ENCODE peak calls at places on chromosomes 12 and 14, in eight cellular contexts. G is PC-3, H is colonic mucosa, R is Calu3, T is RWPE1, U is GM13976, S is fibroblast of the aortic adventitia, Q is uterus. D is an unnamed sample.
A peak's percentile ranks its signal among the peaks of the same experiment; 100 is the strongest.

GRCh38 chr12:77835982-77836381 is 5.3 kb downstream of the NAV3 start:
- DNase-seq in G (no peak), H (no peak), R (no peak), T (no peak), U (no peak), S (peak; percentile 84), Q (no peak), D (no peak)

GRCh38 chr14:103078420-103078749 is 5.6 kb upstream of the LBHD2 start:
- DNase-seq in G (peak; percentile 78), H (peak; percentile 84), R (peak; percentile 81), T (peak; percentile 72), U (peak; percentile 87), S (peak; percentile 79), Q (peak; percentile 70), D (peak; percentile 92)

GRCh38 chr14:35335388-35336092 is 43.4 kb downstream of the PSMA6 start:
- DNase-seq in G (peak; percentile 46), H (peak; percentile 97), R (peak; percentile 53), T (no peak), U (no peak), S (peak; percentile 13), Q (peak; percentile 72), D (no peak)

GRCh38 chr12:52434096-52434733 is at the start of gene KRT75:
- DNase-seq in G (peak; percentile 89), H (no peak), R (no peak), T (peak; percentile 58), U (no peak), S (no peak), Q (no peak), D (no peak)

GRCh38 chr12:68514807-68515411 is 95.8 kb upstream of the RAP1B start:
- DNase-seq in G (no peak), H (no peak), R (no peak), T (no peak), U (no peak), S (no peak), Q (no peak), D (no peak)

GRCh38 chr14:102507026-102507860 is 2.3 kb downstream of the ANKRD9 start:
- DNase-seq in G (no peak), H (no peak), R (no peak), T (no peak), U (no peak), S (no peak), Q (no peak), D (peak; percentile 26)

GRCh38 chr12:99087278-99087677 is 442.2 kb downstream of the APAF1 start:
- DNase-seq in G (no peak), H (no peak), R (no peak), T (no peak), U (no peak), S (no peak), Q (no peak), D (no peak)

GRCh38 chr12:90211017-90211416 is 502.4 kb upstream of the ATP2B1 start:
- DNase-seq in G (peak; percentile 95), H (no peak), R (no peak), T (peak; percentile 84), U (no peak), S (peak; percentile 48), Q (no peak), D (no peak)

GRCh38 chr14:85093631-85094330 is 436.2 kb upstream of the FLRT2 start:
- DNase-seq in G (no peak), H (no peak), R (no peak), T (no peak), U (no peak), S (peak; percentile 14), Q (no peak), D (no peak)

GRCh38 chr14:70002589-70003240 is 123.5 kb downstream of the SMOC1 start:
- DNase-seq in G (no peak), H (no peak), R (no peak), T (no peak), U (no peak), S (no peak), Q (no peak), D (no peak)

GRCh38 chr12:131950182-131950913 is 606 bp downstream of the EP400 start:
- DNase-seq in G (no peak), H (peak; percentile 37), R (peak; percentile 40), T (peak; percentile 21), U (peak; percentile 55), S (no peak), Q (no peak), D (peak; percentile 58)

GRCh38 chr12:54191126-54191525 is 2.3 kb upstream of the SMUG1 start:
- DNase-seq in G (no peak), H (peak; percentile 19), R (no peak), T (no peak), U (no peak), S (no peak), Q (no peak), D (no peak)

GRCh38 chr12:131357920-131358319 is 353.0 kb upstream of the SFSWAP start:
- DNase-seq in G (no peak), H (no peak), R (no peak), T (no peak), U (no peak), S (no peak), Q (no peak), D (no peak)

GRCh38 chr12:126084480-126084879 is 1019.2 kb downstream of the AACS start:
- DNase-seq in G (peak; percentile 4), H (no peak), R (peak; percentile 26), T (no peak), U (no peak), S (peak; percentile 60), Q (no peak), D (no peak)

GRCh38 chr12:130195776-130196175 is 33.5 kb downstream of the FZD10 start:
- DNase-seq in G (no peak), H (no peak), R (no peak), T (no peak), U (no peak), S (no peak), Q (no peak), D (no peak)

GRCh38 chr12:96617178-96617577 is 127.8 kb downstream of the CFAP54 start:
- DNase-seq in G (peak; percentile 25), H (no peak), R (no peak), T (no peak), U (no peak), S (no peak), Q (no peak), D (no peak)

GRCh38 chr14:103854017-103854808 is 6.8 kb upstream of the PPP1R13B start:
- DNase-seq in G (peak; percentile 64), H (no peak), R (no peak), T (no peak), U (peak; percentile 17), S (no peak), Q (no peak), D (no peak)

GRCh38 chr12:57430117-57430930 is 519 bp downstream of the R3HDM2 start:
- DNase-seq in G (peak; percentile 27), H (peak; percentile 47), R (peak; percentile 71), T (peak; percentile 7), U (no peak), S (peak; percentile 51), Q (no peak), D (peak; percentile 41)

GRCh38 chr12:118536306-118536900 is 160.0 kb downstream of the SUDS3 start:
- DNase-seq in G (no peak), H (no peak), R (no peak), T (no peak), U (no peak), S (no peak), Q (no peak), D (no peak)

GRCh38 chr14:44041700-44042099 is 465.4 kb downstream of the FSCB start:
- DNase-seq in G (no peak), H (no peak), R (no peak), T (no peak), U (no peak), S (no peak), Q (no peak), D (no peak)

GRCh38 chr12:124543591-124544310 is 23.7 kb downstream of the NCOR2 start:
- DNase-seq in G (no peak), H (no peak), R (no peak), T (no peak), U (no peak), S (no peak), Q (no peak), D (no peak)

GRCh38 chr14:45201908-45202307 is 51.1 kb downstream of the MIS18BP1 start:
- DNase-seq in G (peak; percentile 13), H (no peak), R (no peak), T (no peak), U (no peak), S (no peak), Q (no peak), D (no peak)
- TF ChIP-seq CTCF in G (peak; percentile 37), H (peak; percentile 13), R (no peak), T (no peak), U (peak; percentile 42), S (no peak), Q (no peak), D (peak; percentile 48)

DNA sequence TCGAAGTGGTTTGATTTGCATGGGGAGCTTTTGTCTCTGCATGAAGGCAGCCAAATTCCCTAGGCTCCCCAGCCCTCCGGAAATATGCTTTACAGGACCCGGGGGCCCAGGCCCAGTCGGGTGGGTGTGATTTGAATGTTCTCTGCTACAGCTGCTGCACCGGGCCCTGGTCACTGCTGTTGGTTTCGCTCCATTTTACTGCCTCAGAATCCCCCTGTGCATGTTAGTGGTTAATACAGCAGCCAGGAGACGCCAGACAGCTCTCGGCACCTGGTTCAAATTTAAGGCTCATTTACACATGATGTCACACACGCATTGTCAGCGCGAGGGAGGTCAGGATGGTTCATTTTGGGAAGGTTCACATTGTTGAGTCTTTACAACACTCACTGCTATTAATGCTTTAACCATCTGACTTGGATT is 99.6 kb downstream of the SLC38A6 start:
- DNase-seq in G (no peak), H (no peak), R (no peak), T (no peak), U (peak; percentile 31), S (peak; percentile 89), Q (no peak), D (no peak)
- TF ChIP-seq CTCF in G (no peak), H (no peak), R (no peak), T (no peak), U (no peak), S (peak; percentile 22), Q (no peak), D (no peak)

GRCh38 chr12:64694130-64695078 is 64.8 kb downstream of the GNS start:
- DNase-seq in G (no peak), H (no peak), R (no peak), T (no peak), U (no peak), S (no peak), Q (peak; percentile 25), D (no peak)

GRCh38 chr12:64695550-64695949 is 63.7 kb downstream of the GNS start:
- DNase-seq in G (no peak), H (no peak), R (no peak), T (no peak), U (no peak), S (no peak), Q (no peak), D (no peak)

GRCh38 chr12:64691793-64692583 is 67.2 kb downstream of the GNS start:
- DNase-seq in G (no peak), H (no peak), R (no peak), T (no peak), U (no peak), S (no peak), Q (no peak), D (no peak)

GRCh38 chr12:64699504-64700115 is 59.6 kb downstream of the GNS start:
- DNase-seq in G (no peak), H (no peak), R (no peak), T (no peak), U (no peak), S (no peak), Q (no peak), D (no peak)

GRCh38 chr12:64696065-64696741 is 63.0 kb downstream of the GNS start:
- DNase-seq in G (peak; percentile 73), H (no peak), R (no peak), T (peak; percentile 36), U (no peak), S (peak; percentile 74), Q (no peak), D (no peak)
- TF ChIP-seq CTCF in G (peak; percentile 73), H (no peak), R (peak; percentile 12), T (peak; percentile 47), U (no peak), S (peak; percentile 41), Q (peak; percentile 47), D (no peak)

GRCh38 chr12:48934312-48934706 is 9.0 kb upstream of the FKBP11 start:
- DNase-seq in G (peak; percentile 18), H (no peak), R (no peak), T (peak; percentile 15), U (no peak), S (no peak), Q (no peak), D (no peak)
- TF ChIP-seq CTCF in G (peak; percentile 61), H (no peak), R (no peak), T (peak; percentile 36), U (no peak), S (peak; percentile 29), Q (no peak), D (peak; percentile 35)